ENCODE peak calls at places on chromosomes 13 and 19, in nine cellular contexts. D is neural progenitor cell; S is brain microvascular endothelial cell; H is mammary epithelial cell; C is astrocyte; P is HFF-Myc; Q is hepatocyte; L is bronchial epithelial cell; F is CD8-positive, alpha-beta T cell. J is an unnamed sample.

GRCh38 chr19:30254789-30255188 is 117.4 kb upstream of the ZNF536 start:
- DNase-seq in C (no peak), Q (no peak), P (no peak), H (no peak), L (no peak), F (no peak), S (no peak), D (no peak), J (no peak)

GRCh38 chr13:110309661-110310524 is 2.8 kb downstream of the COL4A2 start:
- DNase-seq in H (no peak), Q (no peak), L (no peak), S (no peak), C (no peak), F (no peak), D (peak; percentile 37), P (no peak), J (no peak)

GRCh38 chr19:38932425-38933179 is 1.9 kb downstream of the MRPS12 start:
- DNase-seq in P (no peak), F (peak; percentile 17), L (peak; percentile 31), Q (no peak), S (peak; percentile 40), D (peak; percentile 62), H (no peak), C (peak; percentile 28), J (peak; percentile 7)

GRCh38 chr19:10501971-10502523 is 1.1 kb downstream of the KEAP1 start:
- DNase-seq in Q (peak; percentile 70), H (no peak), F (peak; percentile 27), P (no peak), L (no peak), C (no peak), S (peak; percentile 13), D (peak; percentile 54), J (no peak)

GRCh38 chr13:33186851-33187250 is 98.7 kb downstream of the STARD13 start:
- DNase-seq in F (no peak), S (peak; percentile 89), C (peak; percentile 94), D (no peak), P (no peak), L (peak; percentile 30), Q (no peak), H (no peak), J (peak; percentile 63)

GRCh38 chr19:42529248-42529764 is 1.0 kb upstream of the CEACAM1 start:
- DNase-seq in S (peak; percentile 30), P (peak; percentile 12), H (peak; percentile 44), C (no peak), D (peak; percentile 48), Q (peak; percentile 78), L (peak; percentile 58), F (peak; percentile 53), J (no peak)

GRCh38 chr13:31824705-31825512 is 85.6 kb downstream of the RXFP2 start:
- DNase-seq in D (no peak), P (no peak), Q (no peak), H (no peak), C (peak; percentile 41), S (peak; percentile 47), F (no peak), L (peak; percentile 3), J (no peak)

GRCh38 chr19:797528-798414 is 519 bp downstream of the PTBP1 start:
- DNase-seq in D (peak; percentile 96), F (peak; percentile 85), Q (peak; percentile 97), L (peak; percentile 49), H (peak; percentile 90), C (peak; percentile 72), S (peak; percentile 65), P (peak; percentile 35), J (no peak)

GRCh38 chr13:49308104-49308875 is 60.6 kb downstream of the CDADC1 start:
- DNase-seq in L (peak; percentile 36), C (peak; percentile 39), H (no peak), F (no peak), D (no peak), P (no peak), S (peak; percentile 22), Q (peak; percentile 28), J (no peak)

GRCh38 chr19:3176715-3177501 is 1.7 kb upstream of the S1PR4 start:
- DNase-seq in C (peak; percentile 63), F (peak; percentile 65), S (no peak), H (peak; percentile 94), P (no peak), Q (peak; percentile 57), D (no peak), L (peak; percentile 92), J (peak; percentile 53)

GRCh38 chr13:43783820-43784219 is 3.0 kb downstream of the ENOX1 start:
- DNase-seq in F (no peak), L (peak; percentile 67), H (peak; percentile 62), S (peak; percentile 69), D (peak; percentile 55), Q (peak; percentile 28), P (no peak), C (no peak), J (no peak)

GRCh38 chr13:37869756-37870488 is at the start of gene TRPC4:
- DNase-seq in F (no peak), D (peak; percentile 86), L (peak; percentile 41), S (peak; percentile 79), Q (peak; percentile 78), H (peak; percentile 58), P (peak; percentile 22), C (peak; percentile 63), J (peak; percentile 21)

GRCh38 chr13:70941454-70941853 is 833.2 kb upstream of the KLHL1 start:
- DNase-seq in Q (no peak), F (no peak), S (no peak), P (no peak), D (no peak), C (no peak), L (no peak), H (no peak), J (no peak)

GRCh38 chr19:2607712-2608601 is 94.5 kb downstream of the GNG7 start:
- DNase-seq in F (peak; percentile 49), P (no peak), D (no peak), Q (no peak), H (no peak), L (no peak), C (no peak), S (no peak), J (no peak)

GRCh38 chr13:47859129-47859528 is 141.9 kb downstream of the SUCLA2 start:
- DNase-seq in S (peak; percentile 5), P (peak; percentile 16), L (no peak), F (no peak), H (no peak), D (no peak), Q (no peak), C (peak; percentile 25), J (no peak)

GRCh38 chr13:98761126-98761978 is 8.9 kb upstream of the SLC15A1 start:
- DNase-seq in L (peak; percentile 71), D (no peak), S (peak; percentile 54), Q (no peak), H (peak; percentile 60), C (peak; percentile 25), F (no peak), P (no peak), J (no peak)

GRCh38 chr19:6739884-6740588 is 556 bp downstream of the TRIP10 start:
- DNase-seq in Q (peak; percentile 68), S (no peak), F (no peak), P (no peak), L (no peak), D (peak; percentile 74), C (no peak), H (peak; percentile 23), J (no peak)

GRCh38 chr13:29849731-29850212 is 645 bp downstream of the UBL3 start:
- DNase-seq in C (peak; percentile 76), P (no peak), L (peak; percentile 70), D (peak; percentile 74), H (peak; percentile 69), Q (peak; percentile 82), F (peak; percentile 9), S (peak; percentile 43), J (peak; percentile 35)

GRCh38 chr13:48600374-48601364 is 53.1 kb upstream of the CYSLTR2 start:
- DNase-seq in S (peak; percentile 87), C (peak; percentile 98), D (no peak), H (peak; percentile 49), Q (peak; percentile 20), F (no peak), P (peak; percentile 61), L (no peak), J (peak; percentile 86)

GRCh38 chr19:55041627-55042343 is 3.7 kb upstream of the GP6 start:
- DNase-seq in H (no peak), C (no peak), Q (no peak), F (peak; percentile 0), P (no peak), D (no peak), S (no peak), L (no peak), J (no peak)

GRCh38 chr13:59261928-59262488 is 901.7 kb downstream of the DIAPH3 start:
- DNase-seq in H (no peak), L (no peak), S (no peak), C (no peak), F (no peak), P (no peak), Q (peak; percentile 18), D (peak; percentile 61), J (no peak)
- TF ChIP-seq CTCF in H (peak; percentile 29), L (no peak), S (peak; percentile 65), C (no peak), F (no peak), P (peak; percentile 3), Q (peak; percentile 47), D (peak; percentile 73), J (peak; percentile 28)

GRCh38 chr19:18293642-18294466 is 12.4 kb upstream of the JUND start:
- DNase-seq in H (no peak), S (no peak), C (no peak), F (no peak), D (peak; percentile 78), P (no peak), Q (no peak), L (no peak), J (no peak)
- H3K4me3 ChIP-seq in H (no peak overlapping the region), S (peak overlapping the region; percentile 65), C (no peak overlapping the region), F (no peak overlapping the region), D (no peak overlapping the region), P (peak overlapping the region; percentile 56), Q (no peak overlapping the region), L (no peak overlapping the region), J (no peak overlapping the region)

GRCh38 chr19:45913874-45914830 is at the start of gene NANOS2:
- DNase-seq in L (no peak), P (no peak), S (no peak), H (no peak), F (no peak), C (no peak), Q (no peak), D (peak; percentile 84), J (no peak)
- TF ChIP-seq CTCF in L (no peak), P (peak; percentile 29), S (peak; percentile 19), H (peak; percentile 12), F (no peak), C (no peak), Q (no peak), D (peak; percentile 59), J (no peak)

DNA sequence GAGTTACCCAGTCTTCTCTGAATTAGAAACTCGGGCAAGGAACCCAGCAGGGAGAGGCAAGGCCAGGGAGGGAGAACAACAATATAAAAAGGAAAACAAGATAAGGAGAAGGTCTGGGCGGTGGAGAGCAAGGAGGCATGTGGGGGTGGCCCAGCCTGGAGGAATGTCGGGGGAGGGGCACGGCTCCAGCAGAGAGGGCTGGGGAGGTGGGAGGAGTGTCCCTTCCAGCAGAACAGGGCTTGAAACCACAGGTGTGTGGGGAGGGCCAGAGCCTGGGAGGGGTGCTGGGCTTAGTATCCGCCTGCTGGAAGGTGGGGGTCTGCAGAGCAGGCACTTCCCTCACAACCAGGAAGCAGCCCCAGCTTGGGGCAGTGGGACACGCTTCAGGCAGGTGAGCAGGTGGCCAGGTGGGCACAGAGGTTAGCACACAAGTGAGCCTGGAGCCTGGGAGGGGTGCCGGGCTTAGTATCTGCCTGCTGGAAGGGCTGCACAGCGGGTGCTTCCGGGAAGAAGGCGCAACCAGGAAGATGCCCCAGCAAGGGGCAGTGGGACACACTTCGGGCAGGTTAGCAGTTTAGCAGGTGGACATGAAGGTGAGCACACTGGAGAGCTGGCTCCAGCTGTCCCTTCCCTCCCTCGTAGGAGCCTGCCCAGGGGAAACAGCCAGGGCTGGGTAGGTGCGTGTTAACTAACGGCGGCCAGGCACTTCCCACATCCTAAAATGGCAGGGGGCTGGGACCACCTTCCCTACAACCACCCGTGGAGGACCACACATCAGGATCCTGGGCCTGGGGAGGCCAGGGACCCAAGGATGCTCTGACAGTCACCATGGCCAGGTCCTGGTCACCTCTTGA is 3.1 kb downstream of the GAS6 start:
- DNase-seq in P (no peak), H (no peak), S (no peak), D (peak; percentile 68), L (no peak), F (no peak), C (no peak), Q (peak; percentile 82), J (no peak)
- H3K4me3 ChIP-seq in P (peak overlapping the region; percentile 77), H (peak overlapping the region; percentile 86), S (no peak overlapping the region), D (no peak overlapping the region), L (no peak overlapping the region), F (no peak overlapping the region), C (no peak overlapping the region), Q (no peak overlapping the region), J (no peak overlapping the region)